ENCODE peak calls at places on chromosome 7, in nine cellular contexts. One of them, this sample, is unnamed.
A peak's percentile ranks its signal among the peaks of the same experiment; 100 is the strongest.

GRCh38 chr7:155257482-155258232 is 40.0 kb upstream of the INSIG1 start:
- DNase-seq in cardiac muscle cell: no peak
- DNase-seq in SK-N-SH: peak; percentile 86
- DNase-seq in esophagus squamous epithelium: no peak
- DNase-seq in OCI-LY7: no peak
- DNase-seq in upper lobe of right lung: no peak
- DNase-seq in CD8-positive, alpha-beta T cell: no peak
- DNase-seq in BJ: no peak
- DNase-seq in psoas muscle: peak; percentile 83
- DNase-seq in this sample: no peak

GRCh38 chr7:78296036-78296435 is 497.5 kb downstream of the PHTF2 start:
- DNase-seq in cardiac muscle cell: no peak
- DNase-seq in SK-N-SH: no peak
- DNase-seq in esophagus squamous epithelium: no peak
- DNase-seq in OCI-LY7: no peak
- DNase-seq in upper lobe of right lung: no peak
- DNase-seq in CD8-positive, alpha-beta T cell: no peak
- DNase-seq in BJ: no peak
- DNase-seq in psoas muscle: no peak
- DNase-seq in this sample: no peak

GRCh38 chr7:82335927-82336326 is 107.7 kb downstream of the CACNA2D1 start:
- DNase-seq in cardiac muscle cell: peak; percentile 18
- DNase-seq in SK-N-SH: peak; percentile 77
- DNase-seq in esophagus squamous epithelium: no peak
- DNase-seq in OCI-LY7: no peak
- DNase-seq in upper lobe of right lung: no peak
- DNase-seq in CD8-positive, alpha-beta T cell: no peak
- DNase-seq in BJ: no peak
- DNase-seq in psoas muscle: no peak
- DNase-seq in this sample: no peak

GRCh38 chr7:140672382-140673062 is at the start of gene ADCK2:
- DNase-seq in cardiac muscle cell: peak; percentile 62
- DNase-seq in SK-N-SH: peak; percentile 99
- DNase-seq in esophagus squamous epithelium: no peak
- DNase-seq in OCI-LY7: peak; percentile 85
- DNase-seq in upper lobe of right lung: peak; percentile 84
- DNase-seq in CD8-positive, alpha-beta T cell: peak; percentile 60
- DNase-seq in BJ: no peak
- DNase-seq in psoas muscle: peak; percentile 67
- DNase-seq in this sample: no peak

GRCh38 chr7:297611-298374 is 7.8 kb downstream of the FOXL3 start:
- DNase-seq in cardiac muscle cell: no peak
- DNase-seq in SK-N-SH: no peak
- DNase-seq in esophagus squamous epithelium: no peak
- DNase-seq in OCI-LY7: no peak
- DNase-seq in upper lobe of right lung: peak; percentile 62
- DNase-seq in CD8-positive, alpha-beta T cell: no peak
- DNase-seq in BJ: no peak
- DNase-seq in psoas muscle: no peak
- DNase-seq in this sample: no peak

GRCh38 chr7:98872328-98872924 is 2.6 kb upstream of the TMEM130 start:
- DNase-seq in cardiac muscle cell: no peak
- DNase-seq in SK-N-SH: peak; percentile 78
- DNase-seq in esophagus squamous epithelium: no peak
- DNase-seq in OCI-LY7: peak; percentile 77
- DNase-seq in upper lobe of right lung: peak; percentile 18
- DNase-seq in CD8-positive, alpha-beta T cell: no peak
- DNase-seq in BJ: no peak
- DNase-seq in psoas muscle: no peak
- DNase-seq in this sample: no peak

GRCh38 chr7:44489955-44490350 is 505 bp downstream of the NUDCD3 start:
- DNase-seq in cardiac muscle cell: no peak
- DNase-seq in SK-N-SH: no peak
- DNase-seq in esophagus squamous epithelium: no peak
- DNase-seq in OCI-LY7: no peak
- DNase-seq in upper lobe of right lung: peak; percentile 65
- DNase-seq in CD8-positive, alpha-beta T cell: peak; percentile 48
- DNase-seq in BJ: no peak
- DNase-seq in psoas muscle: no peak
- DNase-seq in this sample: no peak

GRCh38 chr7:102829075-102829474 is 80.3 kb downstream of the FAM185A start:
- DNase-seq in cardiac muscle cell: peak; percentile 23
- DNase-seq in SK-N-SH: no peak
- DNase-seq in esophagus squamous epithelium: no peak
- DNase-seq in OCI-LY7: no peak
- DNase-seq in upper lobe of right lung: no peak
- DNase-seq in CD8-positive, alpha-beta T cell: no peak
- DNase-seq in BJ: no peak
- DNase-seq in psoas muscle: no peak
- DNase-seq in this sample: no peak

GRCh38 chr7:123945938-123946337 is 20.9 kb downstream of the SPAM1 start:
- DNase-seq in cardiac muscle cell: no peak
- DNase-seq in SK-N-SH: no peak
- DNase-seq in esophagus squamous epithelium: no peak
- DNase-seq in OCI-LY7: no peak
- DNase-seq in upper lobe of right lung: no peak
- DNase-seq in CD8-positive, alpha-beta T cell: no peak
- DNase-seq in BJ: no peak
- DNase-seq in psoas muscle: no peak
- DNase-seq in this sample: no peak

GRCh38 chr7:151743481-151743983 is 133.4 kb downstream of the PRKAG2 start:
- DNase-seq in cardiac muscle cell: no peak
- DNase-seq in SK-N-SH: no peak
- DNase-seq in esophagus squamous epithelium: no peak
- DNase-seq in OCI-LY7: no peak
- DNase-seq in upper lobe of right lung: no peak
- DNase-seq in CD8-positive, alpha-beta T cell: no peak
- DNase-seq in BJ: no peak
- DNase-seq in psoas muscle: peak; percentile 52
- DNase-seq in this sample: no peak

GRCh38 chr7:87872356-87872755 is 3.8 kb downstream of the SLC25A40 start:
- DNase-seq in cardiac muscle cell: no peak
- DNase-seq in SK-N-SH: no peak
- DNase-seq in esophagus squamous epithelium: no peak
- DNase-seq in OCI-LY7: no peak
- DNase-seq in upper lobe of right lung: no peak
- DNase-seq in CD8-positive, alpha-beta T cell: no peak
- DNase-seq in BJ: no peak
- DNase-seq in psoas muscle: no peak
- DNase-seq in this sample: no peak
- H3K36me3 ChIP-seq in cardiac muscle cell: no peaks in the 10 kb centered on the region
- H3K36me3 ChIP-seq in SK-N-SH: peaks cover 19% of the 10 kb centered on the region
- H3K36me3 ChIP-seq in esophagus squamous epithelium: no peaks in the 10 kb centered on the region
- H3K36me3 ChIP-seq in OCI-LY7: peaks cover 68% of the 10 kb centered on the region
- H3K36me3 ChIP-seq in upper lobe of right lung: no peaks in the 10 kb centered on the region
- H3K36me3 ChIP-seq in CD8-positive, alpha-beta T cell: no peaks in the 10 kb centered on the region
- H3K36me3 ChIP-seq in BJ: no peaks in the 10 kb centered on the region
- H3K36me3 ChIP-seq in psoas muscle: no peaks in the 10 kb centered on the region
- H3K36me3 ChIP-seq in this sample: peaks cover 10% of the 10 kb centered on the region

GRCh38 chr7:115211171-115211570 is 289.3 kb downstream of the MDFIC start:
- DNase-seq in cardiac muscle cell: no peak
- DNase-seq in SK-N-SH: no peak
- DNase-seq in esophagus squamous epithelium: no peak
- DNase-seq in OCI-LY7: no peak
- DNase-seq in upper lobe of right lung: no peak
- DNase-seq in CD8-positive, alpha-beta T cell: no peak
- DNase-seq in BJ: no peak
- DNase-seq in psoas muscle: no peak
- DNase-seq in this sample: no peak

GRCh38 chr7:115208710-115209540 is 287.0 kb downstream of the MDFIC start:
- DNase-seq in cardiac muscle cell: no peak
- DNase-seq in SK-N-SH: no peak
- DNase-seq in esophagus squamous epithelium: no peak
- DNase-seq in OCI-LY7: no peak
- DNase-seq in upper lobe of right lung: no peak
- DNase-seq in CD8-positive, alpha-beta T cell: no peak
- DNase-seq in BJ: no peak
- DNase-seq in psoas muscle: no peak
- DNase-seq in this sample: no peak

GRCh38 chr7:115210552-115210951 is 288.7 kb downstream of the MDFIC start:
- DNase-seq in cardiac muscle cell: no peak
- DNase-seq in SK-N-SH: no peak
- DNase-seq in esophagus squamous epithelium: no peak
- DNase-seq in OCI-LY7: no peak
- DNase-seq in upper lobe of right lung: no peak
- DNase-seq in CD8-positive, alpha-beta T cell: no peak
- DNase-seq in BJ: no peak
- DNase-seq in psoas muscle: no peak
- DNase-seq in this sample: no peak
- TF ChIP-seq CTCF in cardiac muscle cell: no peak
- TF ChIP-seq CTCF in SK-N-SH: no peak
- TF ChIP-seq CTCF in esophagus squamous epithelium: no peak
- TF ChIP-seq CTCF in OCI-LY7: no peak
- TF ChIP-seq CTCF in upper lobe of right lung: no peak
- TF ChIP-seq CTCF in CD8-positive, alpha-beta T cell: no peak
- TF ChIP-seq CTCF in BJ: no peak
- TF ChIP-seq CTCF in psoas muscle: no peak
- TF ChIP-seq CTCF in this sample: no peak

GRCh38 chr7:5687936-5688673 is 93.4 kb downstream of the RNF216 start:
- DNase-seq in cardiac muscle cell: no peak
- DNase-seq in SK-N-SH: no peak
- DNase-seq in esophagus squamous epithelium: no peak
- DNase-seq in OCI-LY7: no peak
- DNase-seq in upper lobe of right lung: no peak
- DNase-seq in CD8-positive, alpha-beta T cell: no peak
- DNase-seq in BJ: no peak
- DNase-seq in psoas muscle: no peak
- DNase-seq in this sample: no peak
- H3K36me3 ChIP-seq in cardiac muscle cell: peaks cover 11% of the 10 kb centered on the region
- H3K36me3 ChIP-seq in SK-N-SH: peaks cover 17% of the 10 kb centered on the region
- H3K36me3 ChIP-seq in esophagus squamous epithelium: no peaks in the 10 kb centered on the region
- H3K36me3 ChIP-seq in OCI-LY7: peaks cover 27% of the 10 kb centered on the region
- H3K36me3 ChIP-seq in upper lobe of right lung: peaks cover 24% of the 10 kb centered on the region
- H3K36me3 ChIP-seq in CD8-positive, alpha-beta T cell: no peaks in the 10 kb centered on the region
- H3K36me3 ChIP-seq in BJ: peaks cover 4% of the 10 kb centered on the region
- H3K36me3 ChIP-seq in psoas muscle: no peaks in the 10 kb centered on the region
- H3K36me3 ChIP-seq in this sample: peaks cover 19% of the 10 kb centered on the region

DNA sequence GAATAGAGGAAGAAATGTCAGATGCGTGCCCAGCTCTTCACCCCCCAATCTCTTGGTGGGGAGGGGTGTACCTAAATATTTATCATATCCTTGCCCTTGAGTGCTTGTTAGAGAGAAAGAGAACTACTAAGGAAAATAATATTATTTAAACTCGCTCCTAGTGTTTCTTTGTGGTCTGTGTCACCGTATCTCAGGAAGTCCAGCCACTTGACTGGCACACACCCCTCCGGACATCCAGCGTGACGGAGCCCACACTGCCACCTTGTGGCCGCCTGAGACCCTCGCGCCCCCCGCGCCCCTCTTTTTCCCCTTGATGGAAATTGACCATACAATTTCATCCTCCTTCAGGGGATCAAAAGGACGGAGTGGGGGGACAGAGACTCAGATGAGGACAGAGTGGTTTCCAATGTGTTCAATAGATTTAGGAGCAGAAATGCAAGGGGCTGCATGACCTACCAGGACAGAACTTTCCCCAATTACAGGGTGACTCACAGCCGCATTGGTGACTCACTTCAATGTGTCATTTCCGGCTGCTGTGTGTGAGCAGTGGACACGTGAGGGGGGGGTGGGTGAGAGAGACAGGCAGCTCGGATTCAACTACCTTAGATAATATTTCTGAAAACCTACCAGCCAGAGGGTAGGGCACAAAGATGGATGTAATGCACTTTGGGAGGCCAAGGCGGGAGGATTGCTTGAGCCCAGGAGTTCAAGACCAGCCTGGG is 11.4 kb downstream of the SERPINE1 start:
- DNase-seq in cardiac muscle cell: peak; percentile 73
- DNase-seq in SK-N-SH: peak; percentile 88
- DNase-seq in esophagus squamous epithelium: peak; percentile 20
- DNase-seq in OCI-LY7: peak; percentile 55
- DNase-seq in upper lobe of right lung: peak; percentile 84
- DNase-seq in CD8-positive, alpha-beta T cell: peak; percentile 85
- DNase-seq in BJ: peak; percentile 83
- DNase-seq in psoas muscle: peak; percentile 88
- DNase-seq in this sample: peak; percentile 93
- TF ChIP-seq CTCF in cardiac muscle cell: peak; percentile 64
- TF ChIP-seq CTCF in SK-N-SH: peak; percentile 99
- TF ChIP-seq CTCF in esophagus squamous epithelium: peak; percentile 78
- TF ChIP-seq CTCF in OCI-LY7: peak; percentile 94
- TF ChIP-seq CTCF in upper lobe of right lung: peak; percentile 78
- TF ChIP-seq CTCF in CD8-positive, alpha-beta T cell: peak; percentile 65
- TF ChIP-seq CTCF in BJ: peak; percentile 86
- TF ChIP-seq CTCF in psoas muscle: peak; percentile 74
- TF ChIP-seq CTCF in this sample: peak; percentile 92

DNA sequence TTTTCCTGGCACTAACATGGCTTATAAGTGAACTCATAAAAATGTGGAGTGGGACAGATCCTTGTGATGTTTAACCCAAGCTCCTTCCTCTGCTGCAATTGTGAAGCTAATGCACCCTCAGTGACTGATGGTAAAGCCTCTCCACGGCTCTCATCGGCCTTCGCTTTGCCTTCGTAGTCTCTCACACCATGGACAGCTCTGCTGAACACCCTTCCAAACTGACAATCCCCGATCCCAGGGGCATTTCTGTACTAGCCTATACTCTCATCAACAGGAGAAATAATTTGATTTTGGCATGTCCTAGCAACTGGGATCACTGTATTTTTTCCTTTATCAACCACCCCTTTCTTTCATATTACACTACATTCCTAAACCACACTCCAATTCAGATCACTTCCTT is 6.1 kb downstream of the ZNF777 start:
- DNase-seq in cardiac muscle cell: no peak
- DNase-seq in SK-N-SH: no peak
- DNase-seq in esophagus squamous epithelium: no peak
- DNase-seq in OCI-LY7: no peak
- DNase-seq in upper lobe of right lung: no peak
- DNase-seq in CD8-positive, alpha-beta T cell: no peak
- DNase-seq in BJ: no peak
- DNase-seq in psoas muscle: no peak
- DNase-seq in this sample: no peak
- H3K36me3 ChIP-seq in cardiac muscle cell: peaks cover 37% of the 10 kb centered on the region
- H3K36me3 ChIP-seq in SK-N-SH: peaks cover 41% of the 10 kb centered on the region
- H3K36me3 ChIP-seq in esophagus squamous epithelium: peaks cover 12% of the 10 kb centered on the region
- H3K36me3 ChIP-seq in OCI-LY7: peaks cover 48% of the 10 kb centered on the region
- H3K36me3 ChIP-seq in upper lobe of right lung: peaks cover 53% of the 10 kb centered on the region
- H3K36me3 ChIP-seq in CD8-positive, alpha-beta T cell: peaks cover 36% of the 10 kb centered on the region
- H3K36me3 ChIP-seq in BJ: peaks cover 15% of the 10 kb centered on the region
- H3K36me3 ChIP-seq in psoas muscle: peaks cover 2% of the 10 kb centered on the region
- H3K36me3 ChIP-seq in this sample: peaks cover 64% of the 10 kb centered on the region

GRCh38 chr7:107128748-107129147 is 40.1 kb upstream of the HBP1 start:
- DNase-seq in cardiac muscle cell: no peak
- DNase-seq in SK-N-SH: no peak
- DNase-seq in esophagus squamous epithelium: no peak
- DNase-seq in OCI-LY7: no peak
- DNase-seq in upper lobe of right lung: no peak
- DNase-seq in CD8-positive, alpha-beta T cell: no peak
- DNase-seq in BJ: no peak
- DNase-seq in psoas muscle: no peak
- DNase-seq in this sample: no peak
- TF ChIP-seq CTCF in cardiac muscle cell: no peak
- TF ChIP-seq CTCF in SK-N-SH: no peak
- TF ChIP-seq CTCF in esophagus squamous epithelium: no peak
- TF ChIP-seq CTCF in OCI-LY7: no peak
- TF ChIP-seq CTCF in upper lobe of right lung: no peak
- TF ChIP-seq CTCF in CD8-positive, alpha-beta T cell: no peak
- TF ChIP-seq CTCF in BJ: no peak
- TF ChIP-seq CTCF in psoas muscle: no peak
- TF ChIP-seq CTCF in this sample: no peak